ENCODE peak calls at places on chromosomes 6 and 20, in six cellular contexts. R is CD4-positive, CD25-positive, alpha-beta regulatory T cell; G is fibroblast of lung; B is NT2/D1; J is lower lobe of right lung; L is mucosa of descending colon. X is an unnamed sample. For H3K9me3, the result is how much of the 10 kb centered on the place peaks cover.

GRCh38 chr6:4599924-4600323 is 176.3 kb upstream of the CDYL start:
- DNase-seq in L (no peak), J (no peak), B (no peak), G (peak), R (no peak), X (no peak)

GRCh38 chr20:53949319-53949839 is 121.0 kb downstream of the BCAS1 start:
- DNase-seq in J (peak), B (no peak), G (peak), R (peak), L (peak), X (no peak)

GRCh38 chr6:13432526-13433218 is 54.7 kb downstream of the GFOD1 start:
- DNase-seq in B (no peak), R (no peak), J (no peak), G (no peak), L (no peak), X (no peak)

GRCh38 chr6:149371154-149371553 is 28.9 kb upstream of the SUMO4 start:
- DNase-seq in J (no peak), G (no peak), L (no peak), B (no peak), R (no peak), X (no peak)

GRCh38 chr6:38876470-38876869 is 161.4 kb downstream of the DNAH8 start:
- DNase-seq in G (no peak), R (no peak), L (no peak), J (no peak), B (no peak), X (no peak)

GRCh38 chr20:57912227-57912582 is 202.4 kb upstream of the PMEPA1 start:
- DNase-seq in L (no peak), R (no peak), J (no peak), B (no peak), G (no peak), X (peak)

GRCh38 chr6:17130786-17131185 is 28.9 kb downstream of the STMND1 start:
- DNase-seq in L (no peak), R (no peak), B (no peak), G (no peak), J (no peak), X (no peak)

GRCh38 chr20:32168184-32168910 is 39.2 kb downstream of the PLAGL2 start:
- DNase-seq in G (peak), R (no peak), L (no peak), B (peak), J (no peak), X (no peak)

GRCh38 chr6:112037783-112038216 is 16.1 kb upstream of the CCN6 start:
- DNase-seq in R (no peak), B (no peak), L (peak), G (peak), J (no peak), X (no peak)

GRCh38 chr6:165956874-165957273 is 210.8 kb downstream of the TBXT start:
- DNase-seq in G (no peak), R (no peak), L (no peak), J (no peak), B (no peak), X (no peak)

GRCh38 chr6:70398783-70399730 is 14.3 kb upstream of the FAM135A start:
- DNase-seq in B (no peak), G (peak), J (peak), R (no peak), L (peak), X (no peak)

GRCh38 chr6:139239137-139239536 is 52.7 kb downstream of the TXLNB start:
- DNase-seq in B (no peak), J (no peak), L (no peak), G (peak), R (no peak), X (no peak)

GRCh38 chr6:127100510-127101140 is 17.8 kb upstream of the RSPO3 start:
- DNase-seq in G (peak), J (no peak), L (no peak), B (no peak), R (no peak), X (no peak)

GRCh38 chr6:166540631-166541331 is 45.7 kb downstream of the RAMACL start:
- DNase-seq in B (no peak), J (peak), R (peak), L (no peak), G (no peak), X (no peak)

GRCh38 chr20:26209171-26209941 is 512.7 kb upstream of the ZNF337 start:
- DNase-seq in J (peak), R (no peak), B (no peak), L (peak), G (no peak), X (peak)

DNA sequence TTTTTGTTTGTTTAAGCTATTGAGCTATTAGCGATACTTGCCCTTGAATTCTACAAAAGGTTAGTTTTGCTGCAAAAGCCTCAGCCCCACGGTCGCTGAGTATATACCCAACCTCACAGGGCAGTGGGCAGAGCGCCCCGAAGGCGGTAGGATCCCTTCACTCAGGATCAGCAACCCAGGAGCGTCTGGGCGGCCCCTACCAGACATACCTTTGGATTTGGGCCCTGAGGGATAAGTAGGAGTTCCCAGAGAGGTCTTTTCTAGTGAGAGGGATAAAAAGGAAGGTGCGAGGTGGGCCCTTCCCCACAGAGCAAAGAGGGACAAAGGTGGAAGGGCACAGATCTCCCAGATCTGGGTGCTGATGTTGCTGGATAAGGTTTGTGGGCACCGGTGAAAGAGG is 6.1 kb downstream of the SASH1 start:
- DNase-seq in L (no peak), B (no peak), J (no peak), G (no peak), R (no peak), X (no peak)
- H3K4me3 ChIP-seq in L (no peak), B (no peak), J (no peak), G (no peak), R (no peak), X (no peak)

DNA sequence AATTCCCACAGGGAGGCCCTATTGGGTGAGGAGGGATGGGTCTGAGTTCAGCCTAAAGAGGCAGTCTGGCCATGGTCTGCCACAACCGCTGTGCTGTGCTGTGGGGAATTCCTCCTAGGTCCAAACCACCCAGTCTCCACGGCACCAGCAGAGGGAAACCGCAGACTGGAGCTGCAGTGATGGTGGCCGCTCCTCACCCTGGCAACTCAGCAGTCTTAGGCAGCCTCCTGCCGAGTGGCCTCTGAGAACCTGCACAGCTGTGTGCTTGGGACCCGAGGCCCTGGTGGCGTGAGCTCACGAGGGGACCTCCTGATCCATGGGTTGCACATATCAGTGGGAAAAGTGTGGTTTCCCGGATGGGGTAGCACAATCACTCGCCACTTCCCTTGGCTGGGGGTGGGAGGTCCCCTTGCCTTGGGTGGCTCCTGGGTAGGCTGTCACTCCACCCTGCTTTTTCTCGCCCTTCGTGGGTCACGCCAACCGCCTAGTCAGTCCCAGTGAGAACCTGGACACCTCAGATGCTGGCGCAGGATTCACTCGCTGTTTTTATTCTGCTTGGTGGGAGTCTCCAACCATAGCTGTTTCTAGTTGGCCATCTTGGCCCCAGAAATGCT is 242.2 kb downstream of the CDH26 start:
- DNase-seq in G (no peak), J (no peak), B (no peak), R (no peak), L (no peak), X (no peak)
- H3K9me3 ChIP-seq in G (under half), J (under half), B (under half), R (under half), L (under half), X (under half)

DNA sequence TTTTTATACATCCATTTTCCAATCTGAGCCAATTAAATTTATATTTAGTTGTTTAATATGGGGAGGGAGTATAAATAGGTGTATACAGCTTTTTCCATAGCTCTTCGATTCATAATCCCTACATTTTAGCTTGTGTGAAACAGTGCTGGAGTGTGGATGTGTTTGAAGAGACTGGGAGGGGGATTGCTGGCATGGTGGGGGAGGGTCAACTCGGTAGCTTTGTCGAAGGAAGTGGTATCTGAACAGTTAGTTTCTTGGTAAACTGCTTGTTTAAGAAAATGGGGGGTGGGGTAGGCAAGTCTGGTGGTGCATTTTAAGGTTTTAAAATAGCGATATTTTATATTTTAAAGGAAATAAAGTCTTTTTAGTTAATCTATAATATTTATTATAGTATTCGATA is 1.4 kb upstream of the LIN28B start:
- DNase-seq in L (no peak), B (no peak), R (no peak), J (no peak), G (no peak), X (no peak)
- H3K4me3 ChIP-seq in L (no peak), B (no peak), R (no peak), J (no peak), G (no peak), X (peak)

DNA sequence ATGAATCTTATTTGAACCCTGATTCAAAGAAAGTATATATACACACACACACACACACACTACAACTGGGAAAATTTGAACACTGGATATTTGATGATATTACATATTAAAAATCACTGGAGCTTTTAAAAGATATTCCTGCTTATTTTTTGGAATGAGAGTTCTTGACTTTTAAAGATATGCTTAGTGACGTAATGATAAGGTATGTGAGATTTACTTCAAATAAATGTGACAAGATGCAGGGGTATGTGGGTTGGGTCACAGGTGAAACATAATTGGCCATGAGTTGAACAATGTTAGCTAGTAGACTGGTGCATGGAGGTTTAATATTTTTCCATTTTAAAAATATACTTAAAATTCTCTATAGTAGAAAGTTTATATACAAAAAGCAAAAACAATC is 258.6 kb downstream of the CBLN4 start:
- DNase-seq in J (no peak), R (no peak), L (no peak), G (no peak), B (no peak), X (no peak)
- H3K9me3 ChIP-seq in J (under half), R (under half), L (under half), G (under half), B (under half), X (under half)

X was measured in WERI-Rb-1.